ENCODE peak calls at places on chromosomes 11 and 22, in five cellular contexts. H is CD14-positive monocyte, V is colonic mucosa, J is PC-9, B is heart right ventricle. Z is an unnamed sample.

GRCh38 chr11:206002-206384 is 1.2 kb downstream of the BET1L start:
- DNase-seq in H (no peak), V (peak; percentile 24), J (no peak), B (no peak), Z (peak; percentile 68)

GRCh38 chr11:69726481-69726880 is 22.7 kb upstream of the FGF19 start:
- DNase-seq in H (no peak), V (no peak), J (no peak), B (no peak), Z (no peak)

GRCh38 chr11:613369-613968 is 2.3 kb downstream of the IRF7 start:
- DNase-seq in H (peak; percentile 90), V (peak; percentile 87), J (peak; percentile 60), B (peak; percentile 57), Z (peak; percentile 95)

GRCh38 chr11:123188508-123189165 is 6.4 kb downstream of the CLMP start:
- DNase-seq in H (no peak), V (no peak), J (no peak), B (no peak), Z (no peak)

GRCh38 chr11:130872961-130873360 is 43.3 kb downstream of the SNX19 start:
- DNase-seq in H (no peak), V (no peak), J (no peak), B (no peak), Z (no peak)

GRCh38 chr11:121931748-121932352 is 184.2 kb downstream of the BLID start:
- DNase-seq in H (no peak), V (no peak), J (no peak), B (no peak), Z (no peak)

GRCh38 chr11:88680806-88681205 is 343.3 kb upstream of the CTSC start:
- DNase-seq in H (no peak), V (no peak), J (no peak), B (no peak), Z (no peak)

GRCh38 chr22:31288496-31289235 is 3.6 kb downstream of the PIK3IP1 start:
- DNase-seq in H (no peak), V (no peak), J (no peak), B (no peak), Z (no peak)

GRCh38 chr11:936199-936598 is 10.5 kb downstream of the AP2A2 start:
- DNase-seq in H (no peak), V (no peak), J (no peak), B (no peak), Z (peak; percentile 15)

GRCh38 chr11:100876826-100877545 is 189.9 kb downstream of the ARHGAP42 start:
- DNase-seq in H (no peak), V (no peak), J (no peak), B (no peak), Z (no peak)

GRCh38 chr11:409008-409599 is 5.7 kb downstream of the SIGIRR start:
- DNase-seq in H (no peak), V (no peak), J (no peak), B (no peak), Z (no peak)

GRCh38 chr22:45576273-45576625 is 73.6 kb downstream of the FBLN1 start:
- DNase-seq in H (no peak), V (no peak), J (no peak), B (no peak), Z (peak; percentile 76)

GRCh38 chr22:30198152-30198845 is 48.3 kb downstream of the LIF start:
- DNase-seq in H (no peak), V (no peak), J (no peak), B (no peak), Z (no peak)

GRCh38 chr22:45672564-45673481 is 1.2 kb downstream of the ATXN10 start:
- DNase-seq in H (no peak), V (no peak), J (no peak), B (no peak), Z (no peak)

GRCh38 chr11:9315078-9315688 is 790 bp upstream of the TMEM41B start:
- DNase-seq in H (no peak), V (no peak), J (no peak), B (no peak), Z (no peak)

GRCh38 chr11:9314291-9315077 is at the start of gene TMEM41B:
- DNase-seq in H (peak; percentile 97), V (peak; percentile 99), J (peak; percentile 96), B (peak; percentile 99), Z (peak; percentile 97)

GRCh38 chr11:9320047-9320446 is 5.7 kb upstream of the TMEM41B start:
- DNase-seq in H (no peak), V (no peak), J (no peak), B (no peak), Z (no peak)

GRCh38 chr11:9313648-9314290 is 624 bp downstream of the TMEM41B start:
- DNase-seq in H (no peak), V (peak; percentile 32), J (no peak), B (no peak), Z (no peak)

GRCh38 chr11:9316334-9316733 is 1.9 kb upstream of the TMEM41B start:
- DNase-seq in H (no peak), V (no peak), J (no peak), B (no peak), Z (no peak)
- TF ChIP-seq CTCF in H (no peak), V (no peak), J (no peak), B (no peak), Z (no peak)

GRCh38 chr11:119056397-119056999 is 507 bp downstream of the HYOU1 start:
- DNase-seq in H (peak; percentile 52), V (peak; percentile 56), J (peak; percentile 49), B (peak; percentile 29), Z (no peak)
- TF ChIP-seq CTCF in H (no peak), V (no peak), J (peak; percentile 27), B (no peak), Z (no peak)

GRCh38 chr11:76229690-76230240 is 23.5 kb upstream of the WNT11 start:
- DNase-seq in H (no peak), V (no peak), J (no peak), B (no peak), Z (no peak)

GRCh38 chr11:76231339-76231738 is 25.0 kb upstream of the WNT11 start:
- DNase-seq in H (no peak), V (no peak), J (no peak), B (no peak), Z (no peak)

GRCh38 chr11:76226626-76227025 is 20.3 kb upstream of the WNT11 start:
- DNase-seq in H (no peak), V (no peak), J (no peak), B (no peak), Z (no peak)

GRCh38 chr11:76230392-76230791 is 24.1 kb upstream of the WNT11 start:
- DNase-seq in H (no peak), V (no peak), J (no peak), B (no peak), Z (no peak)

GRCh38 chr11:76228122-76229000 is 22.1 kb upstream of the WNT11 start:
- DNase-seq in H (no peak), V (no peak), J (no peak), B (no peak), Z (no peak)
- TF ChIP-seq CTCF in H (no peak), V (no peak), J (no peak), B (no peak), Z (no peak)

GRCh38 chr11:104164028-104164520 is at the start of gene PDGFD:
- DNase-seq in H (no peak), V (peak; percentile 34), J (peak; percentile 70), B (peak; percentile 65), Z (peak; percentile 67)
- TF ChIP-seq CTCF in H (no peak), V (no peak), J (peak; percentile 61), B (peak; percentile 46), Z (peak; percentile 66)

DNA sequence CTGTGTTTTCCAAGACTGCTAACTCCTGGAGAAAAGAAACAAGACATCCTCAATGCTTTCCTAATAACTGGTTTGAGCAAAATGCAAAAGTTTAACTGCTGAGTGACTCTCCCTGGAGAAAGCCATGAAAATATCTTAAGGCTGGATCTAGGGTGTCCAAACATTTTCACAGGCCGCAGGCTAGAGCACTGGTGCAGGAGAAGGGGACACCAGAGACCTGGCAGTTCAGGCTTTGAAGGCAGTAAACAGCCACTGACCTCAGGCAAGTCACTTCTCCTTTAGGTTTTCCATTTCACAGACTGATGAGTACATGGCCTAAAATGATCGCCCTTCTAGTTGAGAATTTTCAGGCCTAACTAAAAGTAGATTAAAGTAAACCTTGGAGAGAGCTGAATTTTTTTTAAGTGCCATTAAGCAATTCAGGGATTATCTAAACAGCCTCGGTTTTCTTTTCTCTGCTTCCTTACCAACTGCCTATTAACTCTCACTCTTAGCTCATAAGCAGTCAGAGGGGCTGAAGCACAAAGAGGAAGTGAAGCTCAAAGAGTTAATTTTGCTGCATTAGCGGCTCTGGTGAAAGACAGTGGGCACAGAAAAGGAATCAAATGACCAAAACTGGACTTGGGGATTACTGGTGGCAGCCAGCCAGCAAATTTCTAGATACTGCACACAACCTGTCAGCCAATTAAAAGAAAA is 2.3 kb downstream of the CHKA start:
- DNase-seq in H (no peak), V (no peak), J (no peak), B (no peak), Z (no peak)
- TF ChIP-seq CTCF in H (no peak), V (no peak), J (no peak), B (no peak), Z (no peak)

GRCh38 chr11:114068327-114068726 is 8.8 kb downstream of the ZBTB16 start:
- DNase-seq in H (no peak), V (no peak), J (no peak), B (no peak), Z (no peak)

GRCh38 chr11:114064216-114064615 is 4.7 kb downstream of the ZBTB16 start:
- DNase-seq in H (no peak), V (no peak), J (no peak), B (no peak), Z (peak; percentile 76)

GRCh38 chr11:114063829-114064201 is 4.3 kb downstream of the ZBTB16 start:
- DNase-seq in H (no peak), V (no peak), J (no peak), B (no peak), Z (peak; percentile 72)

GRCh38 chr11:114065094-114065493 is 5.6 kb downstream of the ZBTB16 start:
- DNase-seq in H (no peak), V (no peak), J (no peak), B (no peak), Z (no peak)

DNA sequence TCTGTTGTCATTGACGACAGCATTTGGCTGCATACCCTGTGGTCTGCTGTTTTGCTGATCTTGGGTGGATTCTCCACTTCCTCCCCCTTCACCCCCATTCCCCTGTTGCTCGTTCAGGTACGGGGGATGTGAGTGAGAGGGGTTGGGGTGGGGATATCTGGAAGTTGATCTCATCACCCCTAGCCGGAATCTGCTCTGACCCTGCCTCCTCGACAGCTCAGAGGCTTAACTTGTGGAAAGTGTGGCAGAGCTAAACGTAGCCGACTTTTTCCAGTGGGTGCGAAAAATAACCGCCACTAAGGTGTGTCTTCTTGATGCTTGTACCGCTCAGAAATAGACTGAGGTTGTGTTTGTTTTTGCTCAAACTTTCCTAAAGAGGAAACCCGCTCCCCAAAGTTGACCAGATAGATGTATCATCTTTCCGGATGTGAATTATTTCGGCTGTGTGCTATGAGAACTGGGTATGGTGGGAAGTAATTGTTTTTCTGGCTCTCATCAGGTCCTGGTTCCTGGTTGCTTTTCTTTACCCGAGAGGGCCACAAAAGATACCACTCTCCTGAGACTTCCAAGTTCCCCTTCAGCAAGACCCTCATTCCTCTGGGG is 6.6 kb downstream of the ZBTB16 start:
- DNase-seq in H (no peak), V (no peak), J (no peak), B (no peak), Z (no peak)
- TF ChIP-seq CTCF in H (no peak), V (no peak), J (no peak), B (no peak), Z (no peak)

GRCh38 chr11:93225642-93226041 is 27.9 kb upstream of the SLC36A4 start:
- DNase-seq in H (no peak), V (no peak), J (no peak), B (no peak), Z (no peak)
- TF ChIP-seq CTCF in H (peak; percentile 81), V (no peak), J (peak; percentile 71), B (peak; percentile 55), Z (peak; percentile 84)